ENCODE peak calls at places on chromosomes 5 and 9, in seven cellular contexts. K is occipital lobe, Q is kidney epithelial cell, G is T1000, W is HS-27A, D is amniotic stem cell, C is bronchial epithelial cell. T is an unnamed sample.

GRCh38 chr9:8315211-8315610 is 515.6 kb upstream of the DMAC1 start:
- DNase-seq in K (no peak), Q (no peak), G (no peak), W (no peak), D (no peak), C (no peak), T (no peak)

GRCh38 chr5:2726366-2726765 is 25.1 kb downstream of the IRX2 start:
- DNase-seq in K (no peak), Q (no peak), G (no peak), W (no peak), D (no peak), C (no peak), T (no peak)

GRCh38 chr5:131622633-131623032 is 12.4 kb downstream of the RAPGEF6 start:
- DNase-seq in K (peak; percentile 33), Q (no peak), G (no peak), W (no peak), D (no peak), C (no peak), T (no peak)

GRCh38 chr5:100464418-100464817 is 70.8 kb upstream of the FAM174A start:
- DNase-seq in K (no peak), Q (peak; percentile 64), G (peak; percentile 3), W (peak; percentile 19), D (no peak), C (peak; percentile 64), T (peak; percentile 42)

GRCh38 chr9:105842023-105842644 is 147.8 kb downstream of the TMEM38B start:
- DNase-seq in K (no peak), Q (no peak), G (no peak), W (no peak), D (no peak), C (peak; percentile 50), T (peak; percentile 46)

GRCh38 chr9:115042781-115043509 is 75.0 kb downstream of the TNC start:
- DNase-seq in K (no peak), Q (no peak), G (no peak), W (no peak), D (no peak), C (no peak), T (no peak)

GRCh38 chr5:88680253-88681132 is 202.5 kb downstream of the MEF2C start:
- DNase-seq in K (peak; percentile 79), Q (no peak), G (peak; percentile 79), W (no peak), D (no peak), C (no peak), T (peak; percentile 51)

GRCh38 chr5:36569456-36569855 is 37.0 kb upstream of the SLC1A3 start:
- DNase-seq in K (no peak), Q (no peak), G (no peak), W (no peak), D (no peak), C (peak; percentile 25), T (peak; percentile 34)

GRCh38 chr5:141838326-141839014 is 39.7 kb downstream of the PCDH1 start:
- DNase-seq in K (no peak), Q (no peak), G (no peak), W (no peak), D (no peak), C (no peak), T (no peak)

T was measured in MCF 10A.